ENCODE peak calls at places on chromosomes 12 and 14, in six cellular contexts. O, P, D, H, R and L are unnamed samples.

GRCh38 chr14:54177009-54177408 is 219.8 kb upstream of the CDKN3 start:
- DNase-seq in O (no peak), P (no peak), D (no peak), H (no peak), R (no peak), L (no peak)

GRCh38 chr12:63917864-63918742 is 73.6 kb downstream of the SRGAP1 start:
- DNase-seq in O (peak), P (no peak), D (peak), H (no peak), R (no peak), L (peak)

GRCh38 chr12:111152581-111152980 is 216.3 kb downstream of the PHETA1 start:
- DNase-seq in O (no peak), P (no peak), D (no peak), H (no peak), R (no peak), L (no peak)

GRCh38 chr12:31880340-31880739 is 78.9 kb upstream of the RESF1 start:
- DNase-seq in O (no peak), P (no peak), D (no peak), H (peak), R (no peak), L (no peak)

GRCh38 chr12:113439606-113440030 is 17.4 kb downstream of the SDSL start:
- DNase-seq in O (no peak), P (no peak), D (peak), H (peak), R (peak), L (no peak)

GRCh38 chr14:24280797-24281460 is 9.5 kb upstream of the RABGGTA start:
- DNase-seq in O (no peak), P (no peak), D (no peak), H (no peak), R (no peak), L (no peak)

GRCh38 chr12:57169969-57170368 is 22.6 kb upstream of the LRP1-AS start:
- DNase-seq in O (no peak), P (no peak), D (no peak), H (no peak), R (no peak), L (no peak)

GRCh38 chr12:48925218-48925871 is at the start of gene FKBP11:
- DNase-seq in O (peak), P (peak), D (no peak), H (no peak), R (peak), L (no peak)

GRCh38 chr14:53968756-53969155 is 12.1 kb upstream of the BMP4 start:
- DNase-seq in O (no peak), P (no peak), D (no peak), H (no peak), R (no peak), L (no peak)

GRCh38 chr14:103416916-103417315 is 31.7 kb downstream of the MARK3 start:
- DNase-seq in O (no peak), P (no peak), D (no peak), H (no peak), R (no peak), L (no peak)

GRCh38 chr12:118611295-118611694 is 234.9 kb downstream of the SUDS3 start:
- DNase-seq in O (no peak), P (no peak), D (no peak), H (no peak), R (peak), L (no peak)

GRCh38 chr14:94120667-94121335 is 8.6 kb downstream of the IFI27L2 start:
- DNase-seq in O (no peak), P (no peak), D (no peak), H (no peak), R (no peak), L (no peak)

GRCh38 chr12:66823857-66824570 is 145.1 kb upstream of the GRIP1 start:
- DNase-seq in O (no peak), P (no peak), D (no peak), H (no peak), R (no peak), L (no peak)

GRCh38 chr12:107794451-107794850 is 19.9 kb downstream of the ASCL4 start:
- DNase-seq in O (no peak), P (no peak), D (peak), H (no peak), R (no peak), L (no peak)

GRCh38 chr12:554001-554285 is 94.2 kb downstream of the B4GALNT3 start:
- DNase-seq in O (no peak), P (no peak), D (no peak), H (no peak), R (no peak), L (no peak)

GRCh38 chr14:30532264-30532663 is 26.7 kb upstream of the G2E3 start:
- DNase-seq in O (no peak), P (no peak), D (no peak), H (peak), R (no peak), L (no peak)

GRCh38 chr12:132950844-132951535 is 5.1 kb downstream of the ZNF605 start:
- DNase-seq in O (no peak), P (no peak), D (no peak), H (no peak), R (no peak), L (no peak)

GRCh38 chr12:108237272-108237671 is 101.8 kb downstream of the CMKLR1 start:
- DNase-seq in O (no peak), P (no peak), D (peak), H (peak), R (no peak), L (peak)

GRCh38 chr12:57896139-57896436 is 45.3 kb upstream of the ATP23 start:
- DNase-seq in O (no peak), P (no peak), D (no peak), H (no peak), R (no peak), L (no peak)

GRCh38 chr12:8779862-8780261 is 42.6 kb upstream of the A2ML1 start:
- DNase-seq in O (no peak), P (no peak), D (no peak), H (no peak), R (no peak), L (no peak)

GRCh38 chr12:45377815-45378214 is 161.9 kb downstream of the ANO6 start:
- DNase-seq in O (no peak), P (no peak), D (no peak), H (no peak), R (no peak), L (no peak)

GRCh38 chr12:80939231-80939950 is 1.7 kb upstream of the LIN7A start:
- DNase-seq in O (no peak), P (no peak), D (peak), H (no peak), R (no peak), L (no peak)

GRCh38 chr14:35423621-35424020 is 19.1 kb upstream of the NFKBIA start:
- DNase-seq in O (no peak), P (no peak), D (no peak), H (no peak), R (no peak), L (no peak)

GRCh38 chr14:53570411-53571387 is 385.9 kb downstream of the BMP4 start:
- DNase-seq in O (peak), P (no peak), D (no peak), H (no peak), R (no peak), L (no peak)

GRCh38 chr12:105977256-105978051 is 161.3 kb downstream of the NUAK1 start:
- DNase-seq in O (no peak), P (no peak), D (no peak), H (no peak), R (no peak), L (no peak)

GRCh38 chr14:22039938-22040780 is 366.5 kb upstream of the OR4E1 start:
- DNase-seq in O (no peak), P (no peak), D (peak), H (no peak), R (no peak), L (peak)

GRCh38 chr14:77071938-77072388 is 26.1 kb upstream of the CIPC start:
- DNase-seq in O (no peak), P (no peak), D (no peak), H (no peak), R (no peak), L (peak)

GRCh38 chr12:113808095-113808951 is 157.8 kb downstream of the RBM19 start:
- DNase-seq in O (no peak), P (no peak), D (peak), H (peak), R (no peak), L (no peak)

GRCh38 chr12:1289371-1290155 is 298.5 kb downstream of the ERC1 start:
- DNase-seq in O (no peak), P (no peak), D (no peak), H (no peak), R (no peak), L (no peak)

GRCh38 chr14:102930138-102930752 is 7.8 kb downstream of the AMN start:
- DNase-seq in O (no peak), P (no peak), D (no peak), H (no peak), R (peak), L (no peak)

GRCh38 chr12:23004473-23005020 is 379.6 kb downstream of the ETNK1 start:
- DNase-seq in O (no peak), P (no peak), D (peak), H (no peak), R (no peak), L (no peak)

GRCh38 chr12:23002381-23002780 is 377.4 kb downstream of the ETNK1 start:
- DNase-seq in O (no peak), P (no peak), D (no peak), H (no peak), R (no peak), L (no peak)

GRCh38 chr12:23005387-23005786 is 380.4 kb downstream of the ETNK1 start:
- DNase-seq in O (no peak), P (no peak), D (no peak), H (no peak), R (no peak), L (no peak)

GRCh38 chr12:23008613-23009012 is 383.6 kb downstream of the ETNK1 start:
- DNase-seq in O (no peak), P (no peak), D (no peak), H (no peak), R (no peak), L (no peak)

DNA sequence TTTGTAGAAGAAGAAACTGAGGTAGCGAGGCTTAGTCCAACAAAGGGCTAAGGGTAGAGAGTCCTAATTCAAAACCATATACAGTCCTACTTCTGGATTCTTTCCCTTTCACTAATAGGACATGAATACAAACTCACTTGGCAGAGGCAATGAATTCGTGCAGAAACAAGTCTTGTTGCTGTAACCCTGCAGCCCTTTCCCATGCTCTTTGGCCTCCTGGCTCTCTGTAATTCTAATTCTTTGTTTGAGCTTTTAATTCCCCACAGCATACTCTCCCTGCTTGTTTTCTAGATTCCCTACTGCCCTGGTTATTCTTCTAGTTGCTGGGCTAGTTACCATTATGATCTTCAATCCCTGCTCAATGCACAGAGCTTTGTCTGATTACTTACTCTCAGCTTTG is 381.4 kb downstream of the ETNK1 start:
- DNase-seq in O (no peak), P (no peak), D (no peak), H (no peak), R (no peak), L (no peak)
- TF ChIP-seq MAX in O (no peak), P (no peak), D (no peak), H (no peak), R (no peak), L (no peak)

GRCh38 chr14:69606816-69607215 is 4.6 kb upstream of the SUSD6 start:
- DNase-seq in O (no peak), P (no peak), D (no peak), H (no peak), R (no peak), L (no peak)

GRCh38 chr14:69610020-69610858 is 1.2 kb upstream of the SUSD6 start:
- DNase-seq in O (no peak), P (no peak), D (no peak), H (peak), R (no peak), L (no peak)

GRCh38 chr14:69610859-69611263 is 535 bp upstream of the SUSD6 start:
- DNase-seq in O (no peak), P (no peak), D (no peak), H (no peak), R (peak), L (no peak)

GRCh38 chr14:69605761-69606160 is 5.6 kb upstream of the SUSD6 start:
- DNase-seq in O (no peak), P (no peak), D (no peak), H (no peak), R (no peak), L (no peak)

GRCh38 chr14:69606258-69606657 is 5.1 kb upstream of the SUSD6 start:
- DNase-seq in O (no peak), P (no peak), D (peak), H (peak), R (no peak), L (no peak)
- TF ChIP-seq YY1 in O (no peak), P (no peak), D (no peak), H (no peak), R (no peak), L (no peak)

GRCh38 chr12:95006206-95006605 is 2.7 kb upstream of the NDUFA12 start:
- DNase-seq in O (no peak), P (no peak), D (no peak), H (no peak), R (no peak), L (no peak)

GRCh38 chr12:95002754-95003153 is 743 bp downstream of the NDUFA12 start:
- DNase-seq in O (no peak), P (no peak), D (no peak), H (no peak), R (no peak), L (no peak)

GRCh38 chr12:95004610-95005009 is 1.1 kb upstream of the NDUFA12 start:
- DNase-seq in O (no peak), P (no peak), D (no peak), H (no peak), R (no peak), L (no peak)

GRCh38 chr12:95003213-95003920 is at the start of gene NDUFA12:
- DNase-seq in O (peak), P (peak), D (peak), H (peak), R (peak), L (peak)

DNA sequence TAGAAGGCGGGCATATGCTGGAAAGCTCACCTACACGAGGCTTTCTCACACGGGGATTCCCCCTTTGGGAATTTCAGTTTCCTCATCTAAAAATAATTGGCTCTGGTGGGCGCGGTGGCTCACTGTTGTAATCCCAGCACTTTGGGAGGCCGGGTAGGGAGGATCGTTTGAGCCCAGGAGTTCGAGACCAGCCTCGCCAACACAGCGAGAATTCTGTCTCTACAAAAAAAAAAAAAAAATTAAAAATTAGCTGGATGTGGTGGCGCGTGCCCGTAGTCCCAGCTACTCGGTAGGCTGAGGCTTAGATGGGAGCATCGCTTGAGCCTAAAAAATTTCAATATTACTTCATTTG is 400 bp upstream of the NDUFA12 start:
- DNase-seq in O (no peak), P (no peak), D (no peak), H (no peak), R (no peak), L (no peak)
- H3K4me3 ChIP-seq in O (peak), P (peak), D (peak), H (peak), R (peak), L (peak)

DNA sequence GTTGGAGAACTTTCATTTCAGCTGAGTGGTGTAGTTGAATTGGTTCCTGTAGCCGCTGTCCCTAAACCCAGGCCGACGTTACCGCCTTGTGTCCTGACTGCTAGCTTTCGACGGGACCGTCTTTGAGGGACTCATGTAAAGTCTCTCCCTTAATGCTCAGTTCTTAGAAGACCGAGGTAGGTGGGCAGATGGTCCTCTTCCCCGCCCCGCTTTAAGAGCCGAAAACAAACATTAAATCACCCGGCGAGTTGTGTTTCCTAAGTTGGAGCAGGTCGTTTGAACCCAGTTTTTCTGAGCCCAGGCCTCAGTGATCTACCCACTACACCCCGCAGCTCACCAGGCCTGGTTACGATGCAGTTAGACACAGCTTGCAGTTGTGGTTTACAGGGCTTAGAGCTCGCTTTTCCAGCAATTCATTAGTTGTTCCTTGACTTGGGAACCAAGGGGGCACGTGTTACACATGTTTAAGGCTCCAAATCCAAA is 665 bp downstream of the NEDD1 start:
- DNase-seq in O (no peak), P (no peak), D (peak), H (peak), R (peak), L (no peak)
- TF ChIP-seq MAX in O (no peak), P (no peak), D (no peak), H (no peak), R (peak), L (no peak)